ENCODE peak calls at places on chromosomes 11 and 22, in ten cellular contexts. C is activated T-helper 1 cell treated with anti-CD3 and anti-CD28 coated beads, Interleukin-12 subunit alpha, Interleukin-12 subunit beta, Interleukin-2, Interleukin-4 antibody, amounts not matched to agents 30 ng/mL and 10 ng/mL and 1 ng/mL, durations not matched to agents 14 hours and 24 hours and 36 hours; X is posterior cingulate gyrus; P is NCI-H1092; E is NAMALWA; D is activated gamma-delta T cell treated with Interleukin-2 at 50 U/mL for 16 hours; Y is AG20443; Q is GM03348; H is HT1080; U is left cardiac atrium. T is an unnamed sample.

GRCh38 chr11:132456735-132457328 is 1075.5 kb downstream of the OPCML start:
- DNase-seq in C (no peak), X (no peak), P (no peak), E (no peak), D (no peak), Y (no peak), Q (no peak), H (no peak), U (no peak), T (no peak)

GRCh38 chr11:1459219-1459575 is 27.4 kb downstream of the MOB2 start:
- DNase-seq in C (no peak), X (no peak), P (no peak), E (no peak), D (no peak), Y (no peak), Q (no peak), H (no peak), U (no peak), T (no peak)

GRCh38 chr11:93528757-93529639 is 14.2 kb downstream of the SMCO4 start:
- DNase-seq in C (no peak), X (peak), P (no peak), E (no peak), D (no peak), Y (no peak), Q (no peak), H (no peak), U (peak), T (no peak)

GRCh38 chr22:35409783-35410662 is 10.1 kb downstream of the MCM5 start:
- DNase-seq in C (no peak), X (peak), P (no peak), E (peak), D (no peak), Y (no peak), Q (no peak), H (no peak), U (no peak), T (no peak)

GRCh38 chr11:26618441-26618840 is 46.4 kb upstream of the MUC15 start:
- DNase-seq in C (no peak), X (no peak), P (no peak), E (no peak), D (no peak), Y (no peak), Q (no peak), H (no peak), U (no peak), T (no peak)

GRCh38 chr11:77136074-77136473 is 8.0 kb downstream of the MYO7A start:
- DNase-seq in C (no peak), X (no peak), P (no peak), E (no peak), D (no peak), Y (no peak), Q (no peak), H (peak), U (no peak), T (peak)

GRCh38 chr11:61392991-61393595 is 706 bp downstream of the TMEM216 start:
- DNase-seq in C (no peak), X (no peak), P (no peak), E (peak), D (peak), Y (peak), Q (peak), H (no peak), U (no peak), T (no peak)

GRCh38 chr11:62805991-62806441 is 776 bp upstream of the NXF1 start:
- DNase-seq in C (no peak), X (no peak), P (no peak), E (no peak), D (no peak), Y (no peak), Q (no peak), H (no peak), U (no peak), T (no peak)

GRCh38 chr22:39661842-39662676 is 91.5 kb downstream of the CACNA1I start:
- DNase-seq in C (peak), X (no peak), P (no peak), E (no peak), D (peak), Y (no peak), Q (no peak), H (no peak), U (peak), T (no peak)

T was measured in AG08396.